ENCODE peak calls at places on chromosomes 3 and 15, in ten cellular contexts. X, P, T, Y, J, K, Q, G, Z and L are unnamed samples.

GRCh38 chr3:156643729-156644389 is 30.5 kb upstream of the TIPARP start:
- DNase-seq in K (no peak), J (no peak), Z (no peak), Y (peak), Q (no peak), P (no peak), T (no peak), X (no peak), G (no peak), L (no peak)

GRCh38 chr3:177256991-177257390 is 59.7 kb upstream of the TBL1XR1 start:
- DNase-seq in G (no peak), Q (no peak), P (no peak), Z (no peak), T (no peak), J (no peak), Y (no peak), X (peak), K (no peak), L (no peak)

GRCh38 chr3:14263317-14264005 is 84.8 kb downstream of the LSM3 start:
- DNase-seq in K (no peak), T (no peak), G (no peak), X (no peak), Y (no peak), Q (no peak), Z (no peak), P (no peak), J (no peak), L (no peak)

GRCh38 chr15:90594297-90594696 is 64.6 kb downstream of the CRTC3 start:
- DNase-seq in T (no peak), P (no peak), Z (peak), Q (no peak), X (no peak), G (peak), K (no peak), Y (peak), J (peak), L (no peak)

GRCh38 chr3:186940965-186941364 is 10.6 kb downstream of the ST6GAL1 start:
- DNase-seq in Z (no peak), G (no peak), Y (no peak), P (no peak), K (no peak), Q (no peak), X (no peak), T (no peak), J (no peak), L (no peak)

GRCh38 chr15:68796576-68796975 is 24.1 kb downstream of the ANP32A start:
- DNase-seq in X (no peak), K (no peak), G (no peak), Z (no peak), T (no peak), Q (no peak), J (no peak), Y (no peak), P (no peak), L (no peak)

GRCh38 chr3:33717616-33717865 is 513 bp downstream of the CLASP2 start:
- DNase-seq in Q (no peak), P (no peak), T (peak), G (peak), X (peak), K (peak), J (peak), Y (peak), Z (no peak), L (no peak)

GRCh38 chr3:143495527-143495926 is 352.7 kb downstream of the SLC9A9 start:
- DNase-seq in J (no peak), P (no peak), X (no peak), K (no peak), Y (no peak), T (no peak), Q (no peak), G (no peak), Z (no peak), L (no peak)

GRCh38 chr3:72334681-72335457 is 513.4 kb downstream of the SHQ1 start:
- DNase-seq in X (peak), P (peak), Z (no peak), Q (peak), K (no peak), G (no peak), J (no peak), Y (no peak), T (no peak), L (no peak)

GRCh38 chr15:34679326-34679725 is 75.5 kb downstream of the GJD2 start:
- DNase-seq in Y (no peak), Q (no peak), P (no peak), K (no peak), J (no peak), T (no peak), X (no peak), Z (no peak), G (no peak), L (no peak)

GRCh38 chr3:35502699-35503098 is 136.6 kb upstream of the ARPP21 start:
- DNase-seq in Y (no peak), G (no peak), Q (no peak), X (no peak), P (no peak), J (no peak), K (no peak), T (no peak), Z (no peak), L (no peak)

GRCh38 chr15:81211376-81211775 is 14.7 kb downstream of the IL16 start:
- DNase-seq in Q (no peak), J (no peak), P (no peak), Z (no peak), T (no peak), K (no peak), X (no peak), Y (no peak), G (no peak), L (no peak)

GRCh38 chr15:85404156-85404921 is 23.9 kb downstream of the AKAP13 start:
- DNase-seq in X (no peak), G (no peak), J (no peak), P (no peak), T (no peak), Q (no peak), Y (no peak), K (no peak), Z (no peak), L (no peak)

GRCh38 chr15:74403981-74404563 is 29.7 kb downstream of the SEMA7A start:
- DNase-seq in Q (no peak), X (no peak), Y (no peak), T (no peak), Z (no peak), J (no peak), G (no peak), P (no peak), K (no peak), L (no peak)

GRCh38 chr3:15934389-15935195 is 136.8 kb upstream of the ANKRD28 start:
- DNase-seq in Q (no peak), G (no peak), Y (no peak), K (no peak), P (no peak), J (no peak), Z (no peak), T (no peak), X (no peak), L (no peak)